ENCODE peak calls at places on chromosomes 16 and 17, in five cellular contexts. One of them, this sample, is unnamed.

GRCh38 chr16:72530434-72530833 is 358.5 kb upstream of the PMFBP1 start:
- DNase-seq in neuronal stem cell: no peak
- DNase-seq in HFFc6: peak
- DNase-seq in LoVo: no peak
- DNase-seq in HCEC 1CT: peak
- DNase-seq in this sample: no peak

GRCh38 chr16:84043486-84044107 is 1.0 kb upstream of the SLC38A8 start:
- DNase-seq in HCEC 1CT: no peak
- DNase-seq in LoVo: no peak
- DNase-seq in HFFc6: no peak
- DNase-seq in neuronal stem cell: no peak
- DNase-seq in this sample: no peak

GRCh38 chr16:58515871-58516767 is 802 bp downstream of the SETD6 start:
- DNase-seq in HFFc6: no peak
- DNase-seq in neuronal stem cell: no peak
- DNase-seq in HCEC 1CT: no peak
- DNase-seq in LoVo: peak
- DNase-seq in this sample: no peak

GRCh38 chr16:19118938-19119431 is 5.2 kb downstream of the ITPRIPL2 start:
- DNase-seq in LoVo: no peak
- DNase-seq in HCEC 1CT: peak
- DNase-seq in HFFc6: peak
- DNase-seq in neuronal stem cell: no peak
- DNase-seq in this sample: peak

GRCh38 chr17:385195-385835 is 32.7 kb upstream of the RPH3AL start:
- DNase-seq in HCEC 1CT: no peak
- DNase-seq in LoVo: peak
- DNase-seq in neuronal stem cell: peak
- DNase-seq in HFFc6: no peak
- DNase-seq in this sample: no peak

GRCh38 chr16:2486645-2487516 is 12.0 kb downstream of the TBC1D24 start:
- DNase-seq in neuronal stem cell: no peak
- DNase-seq in LoVo: no peak
- DNase-seq in HFFc6: peak
- DNase-seq in HCEC 1CT: no peak
- DNase-seq in this sample: no peak

GRCh38 chr16:50680907-50681885 is at the start of gene SNX20:
- DNase-seq in HCEC 1CT: no peak
- DNase-seq in neuronal stem cell: no peak
- DNase-seq in HFFc6: no peak
- DNase-seq in LoVo: no peak
- DNase-seq in this sample: no peak

GRCh38 chr17:77677637-77678036 is 280.9 kb upstream of the TNRC6C start:
- DNase-seq in HFFc6: no peak
- DNase-seq in neuronal stem cell: no peak
- DNase-seq in HCEC 1CT: no peak
- DNase-seq in LoVo: no peak
- DNase-seq in this sample: no peak

GRCh38 chr17:64683791-64684190 is 21.7 kb upstream of the SMURF2 start:
- DNase-seq in HFFc6: no peak
- DNase-seq in HCEC 1CT: peak
- DNase-seq in neuronal stem cell: no peak
- DNase-seq in LoVo: no peak
- DNase-seq in this sample: no peak

GRCh38 chr17:71600137-71600789 is 520.6 kb upstream of the SOX9 start:
- DNase-seq in neuronal stem cell: no peak
- DNase-seq in LoVo: no peak
- DNase-seq in HFFc6: no peak
- DNase-seq in HCEC 1CT: no peak
- DNase-seq in this sample: no peak

GRCh38 chr17:7219812-7220592 is at the start of the genes ACADVL and DLG4:
- DNase-seq in HCEC 1CT: peak
- DNase-seq in HFFc6: peak
- DNase-seq in LoVo: peak
- DNase-seq in neuronal stem cell: peak
- DNase-seq in this sample: peak

GRCh38 chr17:3316836-3317235 is 18.7 kb upstream of the OR3A1 start:
- DNase-seq in HFFc6: no peak
- DNase-seq in HCEC 1CT: no peak
- DNase-seq in neuronal stem cell: no peak
- DNase-seq in LoVo: no peak
- DNase-seq in this sample: no peak

GRCh38 chr16:3904875-3905274 is 24.4 kb upstream of the CREBBP start:
- DNase-seq in LoVo: no peak
- DNase-seq in HFFc6: no peak
- DNase-seq in neuronal stem cell: no peak
- DNase-seq in HCEC 1CT: no peak
- DNase-seq in this sample: no peak

GRCh38 chr16:4691666-4692412 is 1.5 kb upstream of the NUDT16L1 start:
- DNase-seq in neuronal stem cell: no peak
- DNase-seq in HFFc6: no peak
- DNase-seq in HCEC 1CT: no peak
- DNase-seq in LoVo: no peak
- DNase-seq in this sample: no peak

GRCh38 chr17:20993863-20994778 is 48.7 kb downstream of the USP22 start:
- DNase-seq in LoVo: no peak
- DNase-seq in HFFc6: no peak
- DNase-seq in neuronal stem cell: no peak
- DNase-seq in HCEC 1CT: no peak
- DNase-seq in this sample: no peak

GRCh38 chr17:82287849-82288601 is 14.5 kb upstream of the CSNK1D start:
- DNase-seq in LoVo: peak
- DNase-seq in HCEC 1CT: peak
- DNase-seq in neuronal stem cell: no peak
- DNase-seq in HFFc6: peak
- DNase-seq in this sample: peak

GRCh38 chr17:9239260-9239820 is 218.0 kb downstream of the NTN1 start:
- DNase-seq in HCEC 1CT: no peak
- DNase-seq in HFFc6: no peak
- DNase-seq in LoVo: no peak
- DNase-seq in neuronal stem cell: no peak
- DNase-seq in this sample: no peak